ENCODE peak calls at places on chromosomes 4 and X, in four cellular contexts. Q, I, X and M are unnamed samples.

GRCh38 chrX:118666521-118666920 is 60.9 kb upstream of the IL13RA1 start:
- DNase-seq in Q (no peak), I (no peak), X (no peak), M (no peak)

GRCh38 chr4:180665994-180666818 is 1577.0 kb upstream of the TENM3 start:
- DNase-seq in Q (peak), I (peak), X (no peak), M (peak)

GRCh38 chrX:103651374-103651773 is 22.6 kb downstream of the TCEAL1 start:
- DNase-seq in Q (no peak), I (no peak), X (no peak), M (no peak)

GRCh38 chr4:147057631-147057980 is 111.9 kb upstream of the TTC29 start:
- DNase-seq in Q (no peak), I (no peak), X (no peak), M (peak)

GRCh38 chr4:19300213-19300612 is 951.5 kb upstream of the SLIT2 start:
- DNase-seq in Q (no peak), I (no peak), X (no peak), M (peak)

GRCh38 chr4:144374065-144374464 is 233.5 kb upstream of the GYPA start:
- DNase-seq in Q (no peak), I (no peak), X (no peak), M (no peak)

GRCh38 chr4:8321220-8321619 is 51.7 kb downstream of the HTRA3 start:
- DNase-seq in Q (no peak), I (no peak), X (no peak), M (no peak)

GRCh38 chr4:120921456-120922389 is 803 bp downstream of the PRDM5 start:
- DNase-seq in Q (no peak), I (peak), X (no peak), M (peak)

GRCh38 chr4:89496851-89497250 is 189.3 kb upstream of the GPRIN3 start:
- DNase-seq in Q (no peak), I (no peak), X (no peak), M (peak)

GRCh38 chr4:131603705-131604104 is 1545.4 kb upstream of the PCDH10 start:
- DNase-seq in Q (no peak), I (no peak), X (no peak), M (no peak)

GRCh38 chr4:110644008-110644407 is 21.1 kb upstream of the PITX2 start:
- DNase-seq in Q (no peak), I (no peak), X (no peak), M (no peak)

GRCh38 chr4:159206427-159206871 is 103.6 kb downstream of the RAPGEF2 start:
- DNase-seq in Q (peak), I (no peak), X (no peak), M (no peak)

GRCh38 chr4:60992037-60992436 is 208.1 kb upstream of the ADGRL3 start:
- DNase-seq in Q (no peak), I (no peak), X (no peak), M (no peak)

GRCh38 chrX:1534321-1535168 is 2.4 kb downstream of the P2RY8 start:
- DNase-seq in Q (no peak), I (no peak), X (no peak), M (no peak)

GRCh38 chr4:87005690-87006461 is 71.1 kb downstream of the AFF1 start:
- DNase-seq in Q (no peak), I (no peak), X (no peak), M (no peak)

GRCh38 chr4:79852305-79852730 is 220.7 kb downstream of the ANTXR2 start:
- DNase-seq in Q (no peak), I (peak), X (no peak), M (no peak)

GRCh38 chr4:87251104-87251503 is 30.7 kb upstream of the KLHL8 start:
- DNase-seq in Q (no peak), I (no peak), X (no peak), M (no peak)

GRCh38 chr4:170336238-170336775 is 246.6 kb upstream of the AADAT start:
- DNase-seq in Q (peak), I (no peak), X (no peak), M (no peak)

GRCh38 chrX:40130207-40130606 is 32.4 kb upstream of the BCOR start:
- DNase-seq in Q (no peak), I (no peak), X (no peak), M (peak)

GRCh38 chrX:84186603-84187358 is 1.2 kb downstream of the RPS6KA6 start:
- DNase-seq in Q (no peak), I (no peak), X (no peak), M (no peak)

GRCh38 chrX:109841869-109842579 is 109.0 kb upstream of the ACSL4 start:
- DNase-seq in Q (no peak), I (no peak), X (no peak), M (no peak)

GRCh38 chr4:78293348-78293747 is 236.2 kb downstream of the FRAS1 start:
- DNase-seq in Q (no peak), I (no peak), X (no peak), M (peak)

GRCh38 chr4:150082241-150082640 is 4.0 kb downstream of the DCLK2 start:
- DNase-seq in Q (no peak), I (no peak), X (no peak), M (no peak)

GRCh38 chr4:150215601-150216000 is 137.4 kb downstream of the DCLK2 start:
- DNase-seq in Q (no peak), I (no peak), X (no peak), M (no peak)

GRCh38 chr4:78645853-78646757 is 94.5 kb downstream of the ANXA3 start:
- DNase-seq in Q (no peak), I (peak), X (no peak), M (peak)

GRCh38 chr4:6658635-6659075 is 18.2 kb downstream of the MRFAP1 start:
- DNase-seq in Q (no peak), I (no peak), X (no peak), M (no peak)

GRCh38 chr4:124060261-124060918 is 652.1 kb downstream of the ANKRD50 start:
- DNase-seq in Q (no peak), I (no peak), X (no peak), M (peak)

GRCh38 chrX:21952624-21953023 is 12.1 kb downstream of the SMS start:
- DNase-seq in Q (no peak), I (no peak), X (no peak), M (no peak)

GRCh38 chr4:168880811-168881595 is 129.1 kb downstream of the CBR4 start:
- DNase-seq in Q (peak), I (no peak), X (no peak), M (no peak)

GRCh38 chr4:175891863-175892262 is 79.8 kb upstream of the GPM6A start:
- DNase-seq in Q (no peak), I (no peak), X (no peak), M (peak)

GRCh38 chr4:4426511-4427477 is 39.9 kb downstream of the NSG1 start:
- DNase-seq in Q (no peak), I (no peak), X (no peak), M (peak)

GRCh38 chr4:8861576-8862279 is 9.9 kb downstream of the HMX1 start:
- DNase-seq in Q (no peak), I (no peak), X (no peak), M (no peak)